ENCODE peak calls at places on chromosomes 1 and 21, in five cellular contexts. One of them, this sample, is unnamed.

GRCh38 chr1:110309139-110309538 is 30.0 kb upstream of the RBM15 start:
- DNase-seq in stomach: no peak
- DNase-seq in lower lobe of right lung: no peak
- DNase-seq in cardiac fibroblast: peak
- DNase-seq in HCT116: no peak
- DNase-seq in this sample: no peak

GRCh38 chr1:12153181-12153785 is 13.5 kb upstream of the TNFRSF1B start:
- DNase-seq in lower lobe of right lung: peak
- DNase-seq in stomach: peak
- DNase-seq in HCT116: no peak
- DNase-seq in cardiac fibroblast: peak
- DNase-seq in this sample: peak

GRCh38 chr1:110337704-110338199 is 1.4 kb upstream of the RBM15 start:
- DNase-seq in HCT116: no peak
- DNase-seq in stomach: peak
- DNase-seq in cardiac fibroblast: no peak
- DNase-seq in lower lobe of right lung: peak
- DNase-seq in this sample: no peak

GRCh38 chr1:6007318-6008083 is 15.3 kb upstream of the NPHP4 start:
- DNase-seq in lower lobe of right lung: peak
- DNase-seq in HCT116: no peak
- DNase-seq in stomach: no peak
- DNase-seq in cardiac fibroblast: peak
- DNase-seq in this sample: no peak

GRCh38 chr21:43369124-43369523 is 57.8 kb downstream of the SIK1 start:
- DNase-seq in cardiac fibroblast: peak
- DNase-seq in HCT116: no peak
- DNase-seq in stomach: no peak
- DNase-seq in lower lobe of right lung: no peak
- DNase-seq in this sample: no peak

GRCh38 chr21:31260790-31261189 is 83.3 kb downstream of the TIAM1 start:
- DNase-seq in HCT116: no peak
- DNase-seq in stomach: no peak
- DNase-seq in cardiac fibroblast: peak
- DNase-seq in lower lobe of right lung: no peak
- DNase-seq in this sample: no peak

GRCh38 chr1:204418174-204419063 is 6.8 kb upstream of the PPP1R15B start:
- DNase-seq in stomach: no peak
- DNase-seq in lower lobe of right lung: no peak
- DNase-seq in cardiac fibroblast: peak
- DNase-seq in HCT116: no peak
- DNase-seq in this sample: peak

GRCh38 chr1:154784924-154785531 is 85.1 kb downstream of the KCNN3 start:
- DNase-seq in lower lobe of right lung: no peak
- DNase-seq in stomach: peak
- DNase-seq in cardiac fibroblast: no peak
- DNase-seq in HCT116: no peak
- DNase-seq in this sample: no peak

GRCh38 chr1:109762039-109762585 is 1.6 kb downstream of the EPS8L3 start:
- DNase-seq in cardiac fibroblast: no peak
- DNase-seq in stomach: no peak
- DNase-seq in HCT116: no peak
- DNase-seq in lower lobe of right lung: no peak
- DNase-seq in this sample: no peak

GRCh38 chr1:12001249-12001917 is 17.9 kb upstream of the MIIP start:
- DNase-seq in stomach: no peak
- DNase-seq in lower lobe of right lung: no peak
- DNase-seq in HCT116: peak
- DNase-seq in cardiac fibroblast: peak
- DNase-seq in this sample: no peak

GRCh38 chr1:161381707-161382106 is 14.0 kb upstream of the CFAP126 start:
- DNase-seq in stomach: no peak
- DNase-seq in lower lobe of right lung: no peak
- DNase-seq in HCT116: no peak
- DNase-seq in cardiac fibroblast: no peak
- DNase-seq in this sample: no peak

GRCh38 chr1:99441234-99442095 is 177.2 kb downstream of the PLPPR4 start:
- DNase-seq in lower lobe of right lung: no peak
- DNase-seq in cardiac fibroblast: peak
- DNase-seq in HCT116: no peak
- DNase-seq in stomach: no peak
- DNase-seq in this sample: no peak

GRCh38 chr1:112143871-112144441 is 154.5 kb upstream of the KCND3 start:
- DNase-seq in cardiac fibroblast: no peak
- DNase-seq in lower lobe of right lung: no peak
- DNase-seq in HCT116: no peak
- DNase-seq in stomach: no peak
- DNase-seq in this sample: no peak

GRCh38 chr21:44267655-44268142 is 6.0 kb upstream of the DNMT3L start:
- DNase-seq in HCT116: no peak
- DNase-seq in cardiac fibroblast: no peak
- DNase-seq in lower lobe of right lung: no peak
- DNase-seq in stomach: no peak
- DNase-seq in this sample: no peak

GRCh38 chr1:211522804-211523203 is 30.8 kb upstream of the RD3 start:
- DNase-seq in cardiac fibroblast: no peak
- DNase-seq in stomach: no peak
- DNase-seq in lower lobe of right lung: no peak
- DNase-seq in HCT116: no peak
- DNase-seq in this sample: no peak

GRCh38 chr21:45001134-45002095 is 61.6 kb downstream of the SLX9 start:
- DNase-seq in HCT116: no peak
- DNase-seq in cardiac fibroblast: peak
- DNase-seq in stomach: peak
- DNase-seq in lower lobe of right lung: peak
- DNase-seq in this sample: no peak

GRCh38 chr1:241499910-241500309 is 19.6 kb downstream of the FH start:
- DNase-seq in cardiac fibroblast: peak
- DNase-seq in lower lobe of right lung: no peak
- DNase-seq in stomach: no peak
- DNase-seq in HCT116: no peak
- DNase-seq in this sample: no peak

DNA sequence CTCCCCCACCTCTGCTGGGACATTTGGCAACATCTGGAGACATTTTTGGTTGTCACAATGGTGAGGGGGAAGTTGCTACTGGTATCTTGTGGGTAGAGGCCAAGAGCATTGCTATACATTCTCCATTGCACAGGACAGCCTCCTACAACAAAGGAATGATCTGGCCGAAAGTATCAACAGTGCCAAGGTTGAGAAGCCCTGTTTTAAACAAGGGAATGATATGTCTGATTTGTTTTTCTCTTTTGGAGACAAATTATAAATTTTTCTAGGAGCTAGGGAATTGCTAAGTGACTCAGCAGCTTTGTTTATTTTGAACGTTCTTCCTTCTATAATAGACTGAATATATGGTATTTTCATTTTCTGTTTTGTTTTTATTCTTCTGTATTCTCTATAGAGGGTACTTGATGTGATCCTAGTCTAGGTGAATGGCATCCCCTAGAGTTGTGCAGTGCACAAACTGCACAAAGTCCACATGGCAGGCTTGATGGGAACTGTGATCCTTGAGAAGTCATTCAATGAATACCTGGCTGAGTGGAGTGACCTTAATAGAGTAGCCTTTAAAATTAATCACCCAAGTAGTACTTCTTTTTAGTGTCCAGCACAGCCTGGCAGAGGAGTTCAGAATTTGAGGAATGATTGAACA is 288.6 kb upstream of the USP24 start:
- DNase-seq in stomach: no peak
- DNase-seq in HCT116: no peak
- DNase-seq in cardiac fibroblast: peak
- DNase-seq in lower lobe of right lung: no peak
- DNase-seq in this sample: no peak
- TF ChIP-seq CTCF in stomach: no peak
- TF ChIP-seq CTCF in HCT116: no peak
- TF ChIP-seq CTCF in cardiac fibroblast: no peak
- TF ChIP-seq CTCF in lower lobe of right lung: no peak
- TF ChIP-seq CTCF in this sample: no peak

GRCh38 chr21:39088831-39089380 is 94.3 kb downstream of the PSMG1 start:
- DNase-seq in cardiac fibroblast: peak
- DNase-seq in lower lobe of right lung: no peak
- DNase-seq in stomach: no peak
- DNase-seq in HCT116: no peak
- DNase-seq in this sample: no peak
- TF ChIP-seq CTCF in cardiac fibroblast: no peak
- TF ChIP-seq CTCF in lower lobe of right lung: no peak
- TF ChIP-seq CTCF in stomach: no peak
- TF ChIP-seq CTCF in HCT116: no peak
- TF ChIP-seq CTCF in this sample: peak

GRCh38 chr1:26322042-26322331 is 4.2 kb downstream of the CD52 start:
- DNase-seq in HCT116: no peak
- DNase-seq in lower lobe of right lung: no peak
- DNase-seq in stomach: no peak
- DNase-seq in cardiac fibroblast: no peak
- DNase-seq in this sample: no peak
- TF ChIP-seq CTCF in HCT116: no peak
- TF ChIP-seq CTCF in lower lobe of right lung: no peak
- TF ChIP-seq CTCF in stomach: no peak
- TF ChIP-seq CTCF in cardiac fibroblast: no peak
- TF ChIP-seq CTCF in this sample: no peak

GRCh38 chr1:171532520-171532919 is 47.2 kb downstream of the PRRC2C start:
- DNase-seq in HCT116: no peak
- DNase-seq in stomach: no peak
- DNase-seq in cardiac fibroblast: no peak
- DNase-seq in lower lobe of right lung: no peak
- DNase-seq in this sample: no peak
- TF ChIP-seq CTCF in HCT116: no peak
- TF ChIP-seq CTCF in stomach: no peak
- TF ChIP-seq CTCF in cardiac fibroblast: no peak
- TF ChIP-seq CTCF in lower lobe of right lung: no peak
- TF ChIP-seq CTCF in this sample: no peak

This sample was measured in osteocyte.